ENCODE peak calls at places on chromosome 12, in six cellular contexts. L is stomach; Q is transverse colon; X is effector memory CD4-positive, alpha-beta T cell; O is CD8-positive, alpha-beta T cell; F is tibial nerve. C is an unnamed sample.

GRCh38 chr12:63811334-63811733 is 31.6 kb downstream of the RXYLT1 start:
- DNase-seq in L (no peak), Q (no peak), X (no peak), O (no peak), F (no peak), C (no peak)

GRCh38 chr12:101564912-101565311 is 29.9 kb upstream of the MYBPC1 start:
- DNase-seq in L (no peak), Q (no peak), X (no peak), O (no peak), F (no peak), C (no peak)

GRCh38 chr12:24600559-24600958 is 348.3 kb downstream of the BCAT1 start:
- DNase-seq in L (no peak), Q (no peak), X (no peak), O (no peak), F (no peak), C (no peak)

GRCh38 chr12:13152756-13153155 is 43.8 kb upstream of the EMP1 start:
- DNase-seq in L (no peak), Q (no peak), X (no peak), O (no peak), F (no peak), C (no peak)

GRCh38 chr12:49868952-49869815 is 26.3 kb upstream of the BCDIN3D start:
- DNase-seq in L (peak), Q (peak), X (no peak), O (no peak), F (peak), C (peak)

GRCh38 chr12:108826115-108826806 is 31.1 kb downstream of the SSH1 start:
- DNase-seq in L (no peak), Q (peak), X (no peak), O (no peak), F (no peak), C (no peak)

GRCh38 chr12:99911076-99911475 is 73.7 kb downstream of the ANKS1B start:
- DNase-seq in L (no peak), Q (no peak), X (no peak), O (no peak), F (no peak), C (no peak)

GRCh38 chr12:70661762-70662161 is 24.5 kb upstream of the PTPRB start:
- DNase-seq in L (no peak), Q (no peak), X (no peak), O (no peak), F (no peak), C (no peak)

GRCh38 chr12:80627773-80628172 is 79.7 kb upstream of the MYF6 start:
- DNase-seq in L (no peak), Q (no peak), X (no peak), O (no peak), F (no peak), C (no peak)

GRCh38 chr12:481422-481821 is 21.7 kb downstream of the B4GALNT3 start:
- DNase-seq in L (peak), Q (no peak), X (no peak), O (no peak), F (no peak), C (no peak)

GRCh38 chr12:7571253-7571652 is 67.7 kb upstream of the CD163 start:
- DNase-seq in L (no peak), Q (no peak), X (no peak), O (no peak), F (no peak), C (no peak)

GRCh38 chr12:114835031-114835430 is 151.1 kb upstream of the TBX3 start:
- DNase-seq in L (no peak), Q (no peak), X (no peak), O (no peak), F (no peak), C (no peak)

GRCh38 chr12:77723308-77723707 is 107.4 kb upstream of the NAV3 start:
- DNase-seq in L (no peak), Q (no peak), X (no peak), O (no peak), F (no peak), C (no peak)

GRCh38 chr12:4819654-4820053 is 90.1 kb upstream of the KCNA1 start:
- DNase-seq in L (no peak), Q (no peak), X (no peak), O (no peak), F (no peak), C (no peak)

GRCh38 chr12:21429994-21430393 is 7.5 kb upstream of the PYROXD1 start:
- DNase-seq in L (no peak), Q (no peak), X (no peak), O (no peak), F (no peak), C (no peak)

GRCh38 chr12:125944446-125944845 is 879.2 kb downstream of the AACS start:
- DNase-seq in L (no peak), Q (no peak), X (no peak), O (no peak), F (no peak), C (no peak)

GRCh38 chr12:5391638-5392037 is 40.3 kb upstream of the NTF3 start:
- DNase-seq in L (no peak), Q (no peak), X (no peak), O (no peak), F (no peak), C (no peak)

GRCh38 chr12:107096571-107096970 is 3.2 kb upstream of the CRY1 start:
- DNase-seq in L (no peak), Q (no peak), X (no peak), O (no peak), F (no peak), C (no peak)

GRCh38 chr12:44403185-44403584 is 472.9 kb downstream of the NELL2 start:
- DNase-seq in L (no peak), Q (no peak), X (no peak), O (no peak), F (no peak), C (peak)

GRCh38 chr12:10563002-10563401 is 50.4 kb downstream of the MAGOHB start:
- DNase-seq in L (no peak), Q (no peak), X (no peak), O (no peak), F (no peak), C (no peak)

GRCh38 chr12:48165089-48166031 is 8.0 kb upstream of the ASB8 start:
- DNase-seq in L (no peak), Q (no peak), X (peak), O (peak), F (no peak), C (peak)

GRCh38 chr12:107356266-107356936 is 263.1 kb upstream of the CRY1 start:
- DNase-seq in L (no peak), Q (no peak), X (no peak), O (no peak), F (no peak), C (no peak)

GRCh38 chr12:6078378-6079083 is 45.9 kb downstream of the VWF start:
- DNase-seq in L (no peak), Q (no peak), X (no peak), O (no peak), F (no peak), C (no peak)

GRCh38 chr12:95336387-95337067 is 118.9 kb downstream of the VEZT start:
- DNase-seq in L (peak), Q (peak), X (no peak), O (no peak), F (peak), C (peak)

GRCh38 chr12:72368298-72368697 is 96.1 kb downstream of the TRHDE start:
- DNase-seq in L (no peak), Q (no peak), X (no peak), O (no peak), F (no peak), C (peak)

GRCh38 chr12:30440826-30441602 is 254.7 kb downstream of the IPO8 start:
- DNase-seq in L (no peak), Q (no peak), X (no peak), O (no peak), F (no peak), C (no peak)

GRCh38 chr12:6950944-6951540 is at the start of gene PTPN6:
- DNase-seq in L (peak), Q (peak), X (no peak), O (peak), F (no peak), C (peak)

GRCh38 chr12:102824218-102824835 is 92.7 kb downstream of the PAH start:
- DNase-seq in L (no peak), Q (no peak), X (no peak), O (no peak), F (no peak), C (no peak)

GRCh38 chr12:51520576-51521325 is 70.3 kb upstream of the SCN8A start:
- DNase-seq in L (no peak), Q (no peak), X (no peak), O (no peak), F (no peak), C (no peak)

GRCh38 chr12:53495903-53496751 is 3.1 kb downstream of the MAP3K12 start:
- DNase-seq in L (no peak), Q (peak), X (no peak), O (no peak), F (peak), C (peak)

GRCh38 chr12:55922126-55922525 is 5.6 kb downstream of the PYM1 start:
- DNase-seq in L (no peak), Q (no peak), X (no peak), O (no peak), F (no peak), C (no peak)

GRCh38 chr12:29334911-29335310 is 46.1 kb downstream of the ERGIC2 start:
- DNase-seq in L (no peak), Q (no peak), X (no peak), O (no peak), F (no peak), C (no peak)

GRCh38 chr12:127191124-127191523 is 1075.8 kb upstream of the TMEM132C start:
- DNase-seq in L (no peak), Q (no peak), X (no peak), O (no peak), F (no peak), C (no peak)

GRCh38 chr12:124174949-124175348 is 119.9 kb upstream of the RFLNA start:
- DNase-seq in L (no peak), Q (no peak), X (no peak), O (no peak), F (no peak), C (no peak)

GRCh38 chr12:11941601-11942360 is 129.0 kb upstream of the BCL2L14 start:
- DNase-seq in L (peak), Q (no peak), X (no peak), O (no peak), F (no peak), C (peak)

GRCh38 chr12:14952295-14952995 is 9.0 kb downstream of the ARHGDIB start:
- DNase-seq in L (no peak), Q (peak), X (peak), O (peak), F (no peak), C (peak)

GRCh38 chr12:54744590-54744989 is 96.4 kb upstream of the DCD start:
- DNase-seq in L (no peak), Q (no peak), X (no peak), O (no peak), F (no peak), C (no peak)
- H3K4me3 ChIP-seq in L (no peak), Q (no peak), X (no peak), O (no peak), F (no peak), C (no peak)

GRCh38 chr12:120239776-120240494 is 25.6 kb downstream of the PXN start:
- DNase-seq in L (no peak), Q (no peak), X (no peak), O (no peak), F (no peak), C (peak)

GRCh38 chr12:120241561-120242274 is 23.8 kb downstream of the PXN start:
- DNase-seq in L (no peak), Q (no peak), X (no peak), O (no peak), F (no peak), C (no peak)

GRCh38 chr12:120242275-120242799 is 23.2 kb downstream of the PXN start:
- DNase-seq in L (no peak), Q (no peak), X (no peak), O (no peak), F (no peak), C (no peak)

GRCh38 chr12:120240495-120240833 is 25.1 kb downstream of the PXN start:
- DNase-seq in L (no peak), Q (no peak), X (no peak), O (no peak), F (no peak), C (no peak)

DNA sequence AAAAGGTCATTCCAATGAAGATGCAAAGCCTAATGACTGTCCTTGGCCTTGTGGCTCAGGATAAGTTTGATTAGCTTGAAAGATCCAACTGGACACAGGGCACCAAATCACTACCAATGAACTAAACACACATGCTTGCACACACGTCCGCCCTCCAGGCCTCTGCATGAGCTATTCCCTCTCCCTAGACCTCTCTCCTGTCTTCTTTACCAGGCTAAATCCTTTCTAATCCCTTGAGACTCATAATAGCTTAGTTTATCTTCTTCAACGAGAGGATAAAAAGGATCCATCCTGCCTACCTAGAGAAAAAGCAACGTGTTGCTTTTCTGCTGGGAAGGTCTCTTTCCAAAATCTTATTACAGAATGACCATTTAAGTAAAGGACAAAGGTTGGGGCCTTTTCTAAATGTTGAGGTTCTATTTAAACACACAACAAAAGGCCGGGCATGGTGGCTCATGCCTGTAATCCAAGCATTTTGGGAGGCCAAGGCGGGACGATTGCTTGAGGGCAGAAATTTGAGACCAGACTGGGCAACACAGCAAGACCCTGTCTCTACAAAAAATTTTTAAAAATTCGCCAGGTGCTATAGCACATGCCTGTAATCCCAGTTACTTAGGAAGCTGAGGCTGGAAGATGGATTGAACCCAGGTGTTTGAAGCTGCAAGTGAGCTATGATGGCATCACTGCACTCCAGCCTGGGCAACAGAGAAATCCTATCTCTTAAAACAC is 22.4 kb downstream of the PXN start:
- DNase-seq in L (no peak), Q (no peak), X (no peak), O (no peak), F (no peak), C (no peak)
- H3K27ac ChIP-seq in L (no peak), Q (peak), X (no peak), O (no peak), F (no peak), C (no peak)

DNA sequence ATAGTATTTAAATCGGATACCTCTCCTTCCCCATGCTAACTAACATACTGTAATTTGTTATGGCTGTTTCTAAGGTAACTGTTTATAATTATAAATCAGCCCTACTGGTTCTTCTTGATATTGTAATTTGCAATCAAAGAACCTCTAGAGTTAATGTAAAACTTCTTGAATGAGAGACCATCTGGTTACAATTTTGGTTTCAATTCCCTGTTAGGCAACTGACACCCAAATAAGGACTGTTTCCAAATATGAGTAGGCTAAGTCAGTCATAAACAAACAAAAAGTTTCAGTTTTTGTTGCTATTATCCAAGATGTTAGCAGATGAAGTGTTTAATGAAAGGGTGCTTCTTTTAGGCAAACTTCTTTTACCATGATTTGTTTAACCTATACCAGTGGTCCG is 120.2 kb upstream of the DNM1L start:
- DNase-seq in L (no peak), Q (no peak), X (no peak), O (no peak), F (no peak), C (no peak)
- H3K4me3 ChIP-seq in L (no peak), Q (no peak), X (no peak), O (no peak), F (no peak), C (no peak)

DNA sequence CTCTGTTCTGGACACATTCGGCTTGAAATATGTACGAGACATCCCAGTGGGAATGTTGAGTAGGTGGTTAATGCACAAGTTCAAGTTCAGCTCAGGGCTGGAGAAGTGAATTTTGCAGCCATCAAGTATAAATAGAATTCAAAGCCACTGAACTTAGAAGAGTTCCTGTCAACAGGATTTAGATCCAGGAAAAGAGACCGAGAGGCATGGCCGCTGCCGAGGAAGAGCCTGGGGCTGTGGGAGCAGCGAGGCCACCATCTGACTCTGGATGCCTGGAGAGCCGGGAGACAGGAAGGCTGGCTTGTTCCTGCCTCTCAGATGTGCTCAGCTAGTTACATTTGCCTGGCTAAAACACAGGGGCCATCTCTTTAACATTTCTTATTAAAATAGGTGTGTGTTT is 36.9 kb downstream of the SFSWAP start:
- DNase-seq in L (no peak), Q (no peak), X (no peak), O (no peak), F (no peak), C (no peak)
- H3K27ac ChIP-seq in L (no peak), Q (no peak), X (no peak), O (no peak), F (no peak), C (no peak)

GRCh38 chr12:98893601-98894411 is 248.7 kb downstream of the APAF1 start:
- DNase-seq in L (no peak), Q (no peak), X (no peak), O (no peak), F (no peak), C (no peak)
- H3K4me3 ChIP-seq in L (peak), Q (no peak), X (no peak), O (no peak), F (no peak), C (no peak)

DNA sequence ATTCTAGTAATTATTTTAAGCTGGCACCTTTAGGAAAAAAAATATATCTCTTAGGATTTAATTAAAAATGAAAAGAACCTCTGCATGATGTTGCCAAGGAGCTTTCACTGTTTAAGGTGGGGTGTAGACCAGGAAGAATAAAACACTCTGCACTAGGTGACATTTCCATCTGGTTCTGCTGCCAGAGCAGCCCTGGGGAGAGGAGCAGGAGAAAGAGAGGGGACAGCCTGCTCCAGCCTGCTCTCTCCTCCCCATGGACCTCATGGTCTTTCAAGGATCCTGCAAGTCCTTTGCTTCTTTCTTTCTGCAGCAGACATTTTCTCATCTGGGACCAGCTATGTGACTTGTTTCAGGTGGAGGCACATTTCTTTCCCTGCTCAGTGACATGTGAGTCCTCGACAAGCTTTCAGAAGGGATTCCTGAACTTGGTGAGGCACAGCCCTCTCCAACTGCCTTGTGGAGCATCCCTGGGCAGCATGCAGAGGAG is 45.0 kb downstream of the SSPN start:
- DNase-seq in L (no peak), Q (no peak), X (no peak), O (no peak), F (no peak), C (peak)
- H3K27ac ChIP-seq in L (no peak), Q (peak), X (no peak), O (no peak), F (no peak), C (no peak)